ENCODE peak calls at places on chromosomes 5 and 9, in five cellular contexts. K is bronchial epithelial cell, S is cardiac muscle cell, Q is neural progenitor cell, D is astrocyte. C is an unnamed sample.

GRCh38 chr5:80565330-80565729 is 4.8 kb downstream of the ANKRD34B start:
- DNase-seq in K (peak), D (no peak), Q (no peak), S (no peak), C (no peak)

GRCh38 chr5:111781200-111781599 is 24.2 kb upstream of the NREP start:
- DNase-seq in K (no peak), S (no peak), Q (no peak), D (peak), C (peak)

GRCh38 chr5:113917997-113918396 is 404.5 kb downstream of the YTHDC2 start:
- DNase-seq in Q (peak), K (no peak), D (no peak), S (no peak), C (no peak)

GRCh38 chr5:91928751-91929521 is 545.8 kb upstream of the ARRDC3 start:
- DNase-seq in D (peak), S (peak), Q (peak), K (peak), C (peak)

GRCh38 chr9:128863647-128864046 is 18.1 kb downstream of the KYAT1 start:
- DNase-seq in Q (peak), S (peak), D (peak), K (peak), C (peak)

GRCh38 chr5:83149671-83150070 is 72.3 kb downstream of the XRCC4 start:
- DNase-seq in S (no peak), Q (peak), D (peak), K (peak), C (peak)

GRCh38 chr9:137556069-137556838 is 4.6 kb downstream of the MRPL41 start:
- DNase-seq in Q (no peak), K (no peak), S (no peak), D (peak), C (no peak)

GRCh38 chr9:121282309-121283071 is 14.5 kb downstream of the GSN start:
- DNase-seq in D (peak), Q (no peak), K (peak), S (no peak), C (peak)

GRCh38 chr5:151784141-151784540 is 12.4 kb downstream of the G3BP1 start:
- DNase-seq in Q (no peak), S (peak), D (no peak), K (no peak), C (no peak)

GRCh38 chr9:95626885-95627558 is 110.3 kb upstream of the PTCH1 start:
- DNase-seq in S (no peak), Q (no peak), D (no peak), K (no peak), C (no peak)

GRCh38 chr5:56358703-56359428 is 125.7 kb upstream of the ANKRD55 start:
- DNase-seq in Q (no peak), D (peak), S (no peak), K (peak), C (no peak)

GRCh38 chr9:137323531-137324331 is 21.7 kb upstream of the NRARP start:
- DNase-seq in D (no peak), K (no peak), Q (no peak), S (no peak), C (no peak)

GRCh38 chr5:83856898-83857297 is 136.2 kb upstream of the HAPLN1 start:
- DNase-seq in D (no peak), S (no peak), K (no peak), Q (peak), C (no peak)

GRCh38 chr5:96823900-96824351 is 16.2 kb upstream of the ERAP1 start:
- DNase-seq in K (peak), D (peak), Q (no peak), S (no peak), C (peak)

GRCh38 chr5:140978260-140978659 is 12.0 kb downstream of the PCDHAC2 start:
- DNase-seq in Q (no peak), D (no peak), K (peak), S (peak), C (no peak)

GRCh38 chr9:13076616-13077015 is 202.9 kb downstream of the MPDZ start:
- DNase-seq in D (no peak), Q (no peak), S (no peak), K (peak), C (no peak)

GRCh38 chr5:176559683-176560082 is 10.5 kb downstream of the CDHR2 start:
- DNase-seq in D (no peak), Q (peak), S (no peak), K (peak), C (peak)

GRCh38 chr9:14437336-14438231 is 123.6 kb upstream of the NFIB start:
- DNase-seq in Q (no peak), S (no peak), D (no peak), K (no peak), C (peak)

GRCh38 chr5:51380603-51381207 is 2.5 kb upstream of the ISL1 start:
- DNase-seq in Q (peak), K (peak), D (no peak), S (peak), C (peak)

GRCh38 chr9:28688172-28688571 is 1114.9 kb upstream of the C9orf72 start:
- DNase-seq in S (no peak), Q (peak), K (peak), D (no peak), C (peak)

GRCh38 chr9:91929331-91929730 is 20.7 kb downstream of the ROR2 start:
- DNase-seq in Q (no peak), S (no peak), D (no peak), K (no peak), C (no peak)

GRCh38 chr9:31304576-31304975 is 1079.9 kb upstream of the ACO1 start:
- DNase-seq in S (no peak), D (peak), K (peak), Q (no peak), C (peak)

GRCh38 chr9:125409637-125410521 is 148.3 kb downstream of the GAPVD1 start:
- DNase-seq in Q (peak), D (peak), K (peak), S (peak), C (peak)

GRCh38 chr5:115831163-115831768 is 10.1 kb downstream of the ATG12 start:
- DNase-seq in S (peak), K (peak), Q (peak), D (peak), C (peak)

GRCh38 chr9:95778957-95779356 is 96.5 kb upstream of the ERCC6L2 start:
- DNase-seq in D (peak), Q (no peak), K (peak), S (no peak), C (peak)

GRCh38 chr5:136511046-136511445 is 145.7 kb upstream of the TRPC7 start:
- DNase-seq in S (no peak), D (no peak), Q (no peak), K (peak), C (peak)

GRCh38 chr5:76489877-76490688 is 87.0 kb downstream of the IQGAP2 start:
- DNase-seq in D (peak), S (no peak), Q (peak), K (no peak), C (no peak)

GRCh38 chr5:10610058-10610457 is 46.2 kb downstream of the ANKRD33B start:
- DNase-seq in S (no peak), K (no peak), D (no peak), Q (no peak), C (no peak)

GRCh38 chr5:10607023-10607665 is 43.3 kb downstream of the ANKRD33B start:
- DNase-seq in K (no peak), S (peak), D (peak), Q (peak), C (peak)

GRCh38 chr5:10604975-10605374 is 41.1 kb downstream of the ANKRD33B start:
- DNase-seq in K (no peak), Q (no peak), S (no peak), D (no peak), C (no peak)

GRCh38 chr5:10611290-10611689 is 47.4 kb downstream of the ANKRD33B start:
- DNase-seq in Q (no peak), K (no peak), D (peak), S (no peak), C (no peak)

GRCh38 chr5:10607666-10608442 is 44.0 kb downstream of the ANKRD33B start:
- DNase-seq in D (peak), S (peak), K (no peak), Q (peak), C (peak)
- TF ChIP-seq CTCF in D (no peak), S (peak), K (no peak), Q (peak), C (no peak)

GRCh38 chr9:112369817-112370216 is 10.1 kb upstream of the HSDL2 start:
- DNase-seq in Q (no peak), S (no peak), K (no peak), D (no peak), C (no peak)

GRCh38 chr9:112371060-112371459 is 8.8 kb upstream of the HSDL2 start:
- DNase-seq in S (no peak), D (no peak), K (peak), Q (no peak), C (peak)

GRCh38 chr9:112361602-112362001 is 18.3 kb upstream of the HSDL2 start:
- DNase-seq in Q (peak), K (peak), S (peak), D (no peak), C (peak)

GRCh38 chr9:112367465-112367864 is 12.4 kb upstream of the HSDL2 start:
- DNase-seq in S (no peak), K (no peak), D (no peak), Q (no peak), C (no peak)

DNA sequence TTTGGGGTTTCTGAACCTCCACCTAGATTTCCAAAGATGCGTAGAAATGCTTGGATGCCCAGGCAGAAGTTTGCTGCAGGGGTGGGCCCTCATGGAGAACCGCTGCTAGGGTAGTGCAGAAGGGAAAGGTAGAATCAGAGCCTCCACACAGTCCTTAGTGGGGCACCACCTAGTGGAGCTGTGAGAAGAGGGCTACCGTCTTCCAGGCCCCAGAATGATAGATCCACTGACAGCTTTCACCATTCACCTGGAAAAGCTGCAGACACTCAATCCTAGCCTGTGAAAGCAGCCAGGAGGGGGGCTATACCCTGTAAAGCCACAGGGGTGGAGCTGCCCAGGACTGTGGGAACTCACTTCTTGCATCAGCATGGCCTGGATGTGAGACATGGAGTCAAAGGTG is 13.3 kb upstream of the HSDL2 start:
- DNase-seq in D (no peak), Q (no peak), K (no peak), S (no peak), C (no peak)
- TF ChIP-seq CTCF in D (no peak), Q (peak), K (peak), S (peak), C (no peak)

GRCh38 chr9:21097817-21098216 is 20.1 kb upstream of the IFNB1 start:
- DNase-seq in D (no peak), Q (no peak), K (no peak), S (no peak), C (no peak)

GRCh38 chr9:21096901-21097255 is 19.1 kb upstream of the IFNB1 start:
- DNase-seq in K (no peak), Q (no peak), S (no peak), D (no peak), C (no peak)

GRCh38 chr9:21096172-21096900 is 18.6 kb upstream of the IFNB1 start:
- DNase-seq in Q (no peak), D (peak), K (peak), S (no peak), C (peak)

GRCh38 chr9:21104787-21105186 is 27.0 kb upstream of the IFNB1 start:
- DNase-seq in S (no peak), K (no peak), Q (no peak), D (no peak), C (no peak)

DNA sequence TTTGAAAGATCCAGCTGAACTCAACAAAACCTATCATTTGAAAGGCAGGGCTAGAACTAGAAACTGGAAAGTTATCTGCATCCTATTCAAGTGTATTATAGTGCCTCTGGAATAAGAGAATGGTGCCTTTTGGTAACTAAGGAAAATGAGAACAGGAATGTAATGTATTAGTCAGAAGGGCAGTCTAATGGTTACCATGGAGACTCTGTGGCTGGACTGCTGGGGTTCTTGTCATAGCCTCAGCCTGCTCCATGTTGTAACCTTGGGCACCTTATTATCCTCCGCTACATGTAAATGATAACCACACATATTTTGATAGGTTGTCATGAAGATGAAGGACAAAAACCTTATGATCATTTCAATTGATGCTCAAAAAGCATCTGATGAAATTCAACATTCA is 24.6 kb upstream of the IFNB1 start:
- DNase-seq in Q (no peak), S (no peak), D (peak), K (peak), C (no peak)
- TF ChIP-seq CTCF in Q (no peak), S (no peak), D (no peak), K (no peak), C (no peak)

DNA sequence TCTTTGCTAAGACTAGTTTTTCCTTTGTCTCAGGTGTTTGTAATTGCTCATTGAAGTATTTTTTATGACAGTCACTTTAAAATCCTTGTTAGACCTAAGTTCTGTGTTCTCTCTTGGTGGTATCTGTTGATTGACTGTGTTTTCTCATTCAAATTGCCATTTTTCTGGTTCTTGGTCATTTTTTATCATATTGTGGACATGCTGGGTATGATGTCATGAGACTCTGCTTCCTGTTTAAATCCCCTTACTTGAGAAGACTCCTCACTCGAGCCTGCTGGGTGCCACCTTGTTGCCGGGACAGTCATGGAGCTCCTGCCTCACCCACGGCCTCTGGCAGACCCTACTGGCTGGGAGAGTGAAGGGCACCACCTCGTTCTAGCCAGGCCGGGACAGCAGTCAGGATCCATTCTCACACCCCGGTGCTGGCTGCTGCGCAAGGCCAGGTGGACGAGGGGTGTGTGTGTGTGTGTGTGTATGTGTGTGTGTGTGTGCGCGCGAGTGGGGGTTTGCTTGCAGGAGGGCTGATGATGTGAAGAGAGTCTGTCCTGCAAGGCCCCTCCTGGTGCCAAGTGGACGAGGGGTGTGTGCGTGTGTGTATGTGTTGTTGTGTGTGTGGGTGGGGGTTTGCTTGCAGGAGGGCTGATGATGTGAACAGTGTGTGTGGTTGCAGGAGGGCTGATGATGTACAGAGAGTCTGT is 4.4 kb downstream of the CEP72 start:
- DNase-seq in K (no peak), S (no peak), Q (no peak), D (no peak), C (no peak)
- TF ChIP-seq CTCF in K (no peak), S (no peak), Q (no peak), D (no peak), C (no peak)

GRCh38 chr5:110594866-110595265 is 131.6 kb downstream of the TMEM232 start:
- DNase-seq in K (no peak), Q (no peak), D (no peak), S (no peak), C (no peak)

GRCh38 chr5:110588241-110588962 is 138.1 kb downstream of the TMEM232 start:
- DNase-seq in K (no peak), Q (no peak), D (no peak), S (no peak), C (no peak)

GRCh38 chr5:110590187-110590586 is 136.3 kb downstream of the TMEM232 start:
- DNase-seq in K (peak), Q (peak), S (peak), D (peak), C (peak)
- TF ChIP-seq CTCF in K (peak), Q (peak), S (peak), D (peak), C (peak)

DNA sequence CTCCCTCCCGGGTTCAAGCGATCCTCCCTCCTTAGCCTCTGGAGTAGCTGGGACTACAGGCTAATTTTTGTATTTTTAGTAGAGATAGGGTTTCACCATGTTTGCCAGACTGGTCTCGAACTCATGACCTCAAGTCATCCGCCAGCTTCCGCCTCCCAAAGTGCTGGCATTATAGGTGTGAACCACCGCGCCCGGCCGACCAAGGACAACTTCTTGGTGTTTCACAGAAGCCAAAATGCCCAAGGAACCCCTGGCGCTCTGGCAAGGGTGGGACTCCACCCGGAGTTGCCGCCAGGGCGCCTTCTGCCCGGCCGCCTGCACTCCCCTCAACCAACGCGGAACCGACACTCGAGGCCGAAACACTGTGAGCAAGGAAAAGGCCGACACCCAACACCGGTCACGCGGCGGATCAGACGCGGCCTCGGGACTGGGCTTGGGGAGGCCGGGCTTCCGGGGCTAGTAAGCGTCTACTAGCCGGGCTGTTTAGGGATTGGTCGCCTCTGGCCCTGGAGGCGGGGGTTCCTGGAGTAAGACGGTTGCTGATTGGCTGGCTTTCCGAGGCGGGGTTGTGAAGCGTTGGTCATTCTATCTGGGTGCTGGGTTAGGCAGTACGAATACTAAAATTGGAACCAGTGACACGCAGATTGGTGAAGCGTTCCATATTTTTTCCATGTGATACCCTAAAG is 7.7 kb upstream of the CFAP157 start:
- DNase-seq in K (peak), D (peak), S (peak), Q (peak), C (peak)
- TF ChIP-seq CTCF in K (peak), D (no peak), S (no peak), Q (peak), C (no peak)

C was measured in MCF 10A.